ENCODE peak calls at places on chromosome 16, in four cellular contexts. One of them, this sample, is unnamed.
A peak's percentile ranks its signal among the peaks of the same experiment; 100 is the strongest.

GRCh38 chr16:49513040-49513439 is 139.4 kb downstream of the C16orf78 start:
- DNase-seq in mucosa of gallbladder: no peak
- DNase-seq in transverse colon: no peak
- DNase-seq in activated effector memory CD4-positive, alpha-beta T cell treated with Interleukin-2 at 50 U/mL for 16 hours: no peak
- DNase-seq in this sample: no peak

GRCh38 chr16:49786926-49787557 is 68.9 kb downstream of the ZNF423 start:
- DNase-seq in transverse colon: no peak
- DNase-seq in mucosa of gallbladder: no peak
- DNase-seq in activated effector memory CD4-positive, alpha-beta T cell treated with Interleukin-2 at 50 U/mL for 16 hours: no peak
- DNase-seq in this sample: no peak

GRCh38 chr16:48681520-48681919 is 71.5 kb upstream of the N4BP1 start:
- DNase-seq in mucosa of gallbladder: no peak
- DNase-seq in transverse colon: no peak
- DNase-seq in activated effector memory CD4-positive, alpha-beta T cell treated with Interleukin-2 at 50 U/mL for 16 hours: no peak
- DNase-seq in this sample: no peak

GRCh38 chr16:1642753-1643152 is 30.6 kb downstream of the CRAMP1 start:
- DNase-seq in transverse colon: no peak
- DNase-seq in mucosa of gallbladder: no peak
- DNase-seq in activated effector memory CD4-positive, alpha-beta T cell treated with Interleukin-2 at 50 U/mL for 16 hours: no peak
- DNase-seq in this sample: no peak

GRCh38 chr16:85551319-85551978 is 61.7 kb upstream of the GSE1 start:
- DNase-seq in transverse colon: no peak
- DNase-seq in mucosa of gallbladder: no peak
- DNase-seq in activated effector memory CD4-positive, alpha-beta T cell treated with Interleukin-2 at 50 U/mL for 16 hours: no peak
- DNase-seq in this sample: no peak

GRCh38 chr16:2912330-2913199 is 834 bp downstream of the FLYWCH1 start:
- DNase-seq in mucosa of gallbladder: peak; percentile 39
- DNase-seq in transverse colon: peak; percentile 51
- DNase-seq in activated effector memory CD4-positive, alpha-beta T cell treated with Interleukin-2 at 50 U/mL for 16 hours: peak; percentile 16
- DNase-seq in this sample: no peak

GRCh38 chr16:17106243-17106791 is 364.4 kb downstream of the XYLT1 start:
- DNase-seq in transverse colon: no peak
- DNase-seq in activated effector memory CD4-positive, alpha-beta T cell treated with Interleukin-2 at 50 U/mL for 16 hours: no peak
- DNase-seq in mucosa of gallbladder: no peak
- DNase-seq in this sample: no peak

GRCh38 chr16:13936596-13937081 is 16.7 kb downstream of the ERCC4 start:
- DNase-seq in transverse colon: no peak
- DNase-seq in mucosa of gallbladder: no peak
- DNase-seq in activated effector memory CD4-positive, alpha-beta T cell treated with Interleukin-2 at 50 U/mL for 16 hours: no peak
- DNase-seq in this sample: no peak

GRCh38 chr16:71367243-71367976 is 8.9 kb downstream of the CALB2 start:
- DNase-seq in transverse colon: peak; percentile 38
- DNase-seq in activated effector memory CD4-positive, alpha-beta T cell treated with Interleukin-2 at 50 U/mL for 16 hours: no peak
- DNase-seq in mucosa of gallbladder: peak; percentile 41
- DNase-seq in this sample: peak; percentile 64

GRCh38 chr16:30113711-30114333 is 485 bp upstream of the GDPD3 start:
- DNase-seq in transverse colon: no peak
- DNase-seq in activated effector memory CD4-positive, alpha-beta T cell treated with Interleukin-2 at 50 U/mL for 16 hours: no peak
- DNase-seq in mucosa of gallbladder: no peak
- DNase-seq in this sample: no peak

GRCh38 chr16:79876332-79876730 is 275.8 kb upstream of the MAF start:
- DNase-seq in mucosa of gallbladder: no peak
- DNase-seq in activated effector memory CD4-positive, alpha-beta T cell treated with Interleukin-2 at 50 U/mL for 16 hours: no peak
- DNase-seq in transverse colon: no peak
- DNase-seq in this sample: no peak

GRCh38 chr16:85649978-85650863 is 37.1 kb downstream of the GSE1 start:
- DNase-seq in activated effector memory CD4-positive, alpha-beta T cell treated with Interleukin-2 at 50 U/mL for 16 hours: no peak
- DNase-seq in transverse colon: no peak
- DNase-seq in mucosa of gallbladder: no peak
- DNase-seq in this sample: no peak

GRCh38 chr16:25108054-25108453 is 3.5 kb upstream of the LCMT1 start:
- DNase-seq in mucosa of gallbladder: no peak
- DNase-seq in transverse colon: peak; percentile 17
- DNase-seq in activated effector memory CD4-positive, alpha-beta T cell treated with Interleukin-2 at 50 U/mL for 16 hours: peak; percentile 15
- DNase-seq in this sample: no peak

GRCh38 chr16:24071990-24072389 is 184.1 kb upstream of the CACNG3 start:
- DNase-seq in activated effector memory CD4-positive, alpha-beta T cell treated with Interleukin-2 at 50 U/mL for 16 hours: no peak
- DNase-seq in mucosa of gallbladder: no peak
- DNase-seq in transverse colon: no peak
- DNase-seq in this sample: no peak

GRCh38 chr16:78227855-78228254 is 128.4 kb downstream of the WWOX start:
- DNase-seq in mucosa of gallbladder: no peak
- DNase-seq in transverse colon: no peak
- DNase-seq in activated effector memory CD4-positive, alpha-beta T cell treated with Interleukin-2 at 50 U/mL for 16 hours: no peak
- DNase-seq in this sample: no peak

GRCh38 chr16:8493885-8494487 is 96.3 kb downstream of the TMEM114 start:
- DNase-seq in activated effector memory CD4-positive, alpha-beta T cell treated with Interleukin-2 at 50 U/mL for 16 hours: no peak
- DNase-seq in mucosa of gallbladder: no peak
- DNase-seq in transverse colon: no peak
- DNase-seq in this sample: no peak

GRCh38 chr16:85651822-85652430 is 36.8 kb downstream of the GINS2 start:
- DNase-seq in mucosa of gallbladder: no peak
- DNase-seq in activated effector memory CD4-positive, alpha-beta T cell treated with Interleukin-2 at 50 U/mL for 16 hours: no peak
- DNase-seq in transverse colon: no peak
- DNase-seq in this sample: no peak

GRCh38 chr16:7713244-7713643 is 380.6 kb downstream of the RBFOX1 start:
- DNase-seq in transverse colon: no peak
- DNase-seq in mucosa of gallbladder: no peak
- DNase-seq in activated effector memory CD4-positive, alpha-beta T cell treated with Interleukin-2 at 50 U/mL for 16 hours: no peak
- DNase-seq in this sample: no peak

This sample was measured in CMK.